ENCODE peak calls at places on chromosome 11, in six cellular contexts. S is transverse colon, P is A549, A is neural progenitor cell, V is osteocyte, N is heart left ventricle. I is an unnamed sample.

GRCh38 chr11:103085758-103086365 is 6.1 kb downstream of the DCUN1D5 start:
- DNase-seq in S (no peak), P (no peak), A (no peak), V (no peak), N (no peak), I (no peak)

GRCh38 chr11:9075441-9076000 is 15.9 kb downstream of the SCUBE2 start:
- DNase-seq in S (no peak), P (no peak), A (no peak), V (no peak), N (no peak), I (no peak)

GRCh38 chr11:113351061-113351460 is 36.5 kb upstream of the ANKK1 start:
- DNase-seq in S (no peak), P (no peak), A (no peak), V (no peak), N (no peak), I (no peak)

GRCh38 chr11:79087238-79087956 is 353.4 kb downstream of the TENM4 start:
- DNase-seq in S (no peak), P (peak; percentile 86), A (peak; percentile 71), V (no peak), N (no peak), I (no peak)

GRCh38 chr11:44556735-44557409 is 8.6 kb upstream of the CD82 start:
- DNase-seq in S (peak; percentile 65), P (peak; percentile 64), A (peak; percentile 74), V (no peak), N (peak; percentile 57), I (no peak)

GRCh38 chr11:120376547-120377182 is 40.5 kb downstream of the ARHGEF12 start:
- DNase-seq in S (no peak), P (no peak), A (no peak), V (no peak), N (no peak), I (no peak)

GRCh38 chr11:61777234-61778090 is 14.9 kb downstream of the TMEM258 start:
- DNase-seq in S (peak; percentile 53), P (no peak), A (no peak), V (no peak), N (peak; percentile 54), I (no peak)

GRCh38 chr11:61701298-61701993 is 21.3 kb downstream of the DAGLA start:
- DNase-seq in S (peak; percentile 48), P (peak; percentile 66), A (peak; percentile 72), V (no peak), N (no peak), I (no peak)

GRCh38 chr11:120257346-120257745 is 17.4 kb downstream of the POU2F3 start:
- DNase-seq in S (no peak), P (no peak), A (no peak), V (no peak), N (no peak), I (no peak)

GRCh38 chr11:3949132-3949531 is 93.7 kb downstream of the STIM1 start:
- DNase-seq in S (peak; percentile 33), P (no peak), A (no peak), V (no peak), N (no peak), I (no peak)

GRCh38 chr11:35242412-35242811 is 103.4 kb downstream of the CD44 start:
- DNase-seq in S (no peak), P (no peak), A (no peak), V (no peak), N (no peak), I (no peak)

GRCh38 chr11:70502677-70503076 is 104.3 kb downstream of the CTTN start:
- DNase-seq in S (no peak), P (no peak), A (no peak), V (no peak), N (no peak), I (no peak)

GRCh38 chr11:126914941-126915340 is 85.6 kb downstream of the KIRREL3 start:
- DNase-seq in S (no peak), P (no peak), A (no peak), V (no peak), N (no peak), I (no peak)

GRCh38 chr11:84130646-84131427 is 844.7 kb upstream of the CCDC90B start:
- DNase-seq in S (no peak), P (no peak), A (no peak), V (no peak), N (no peak), I (no peak)

GRCh38 chr11:59802639-59803176 is 7.9 kb downstream of the MRPL16 start:
- DNase-seq in S (no peak), P (peak; percentile 58), A (peak; percentile 45), V (no peak), N (peak; percentile 37), I (no peak)

GRCh38 chr11:12581923-12582322 is 92.3 kb upstream of the TEAD1 start:
- DNase-seq in S (no peak), P (peak; percentile 56), A (no peak), V (no peak), N (no peak), I (no peak)

GRCh38 chr11:14369598-14369997 is 10.6 kb upstream of the RRAS2 start:
- DNase-seq in S (no peak), P (no peak), A (no peak), V (no peak), N (no peak), I (no peak)

GRCh38 chr11:123063396-123064267 is 1.7 kb upstream of the HSPA8 start:
- DNase-seq in S (peak; percentile 52), P (peak; percentile 69), A (no peak), V (no peak), N (peak; percentile 32), I (no peak)

GRCh38 chr11:34358258-34358665 is 452 bp upstream of the ABTB2 start:
- DNase-seq in S (peak; percentile 67), P (peak; percentile 82), A (peak; percentile 83), V (no peak), N (peak; percentile 41), I (no peak)

GRCh38 chr11:69057236-69057635 is 8.5 kb downstream of the TPCN2 start:
- DNase-seq in S (no peak), P (no peak), A (no peak), V (no peak), N (no peak), I (no peak)

GRCh38 chr11:63867511-63867910 is 28.6 kb downstream of the MARK2 start:
- DNase-seq in S (no peak), P (no peak), A (no peak), V (no peak), N (no peak), I (no peak)
- TF ChIP-seq CTCF in S (no peak), P (no peak), A (no peak), V (no peak), N (no peak), I (no peak)

GRCh38 chr11:72423840-72424239 is 10.5 kb downstream of the CLPB start:
- DNase-seq in S (no peak), P (no peak), A (no peak), V (no peak), N (no peak), I (no peak)

GRCh38 chr11:72426758-72427157 is 7.6 kb downstream of the CLPB start:
- DNase-seq in S (no peak), P (no peak), A (no peak), V (no peak), N (no peak), I (no peak)

GRCh38 chr11:72422414-72422813 is 11.9 kb downstream of the CLPB start:
- DNase-seq in S (no peak), P (no peak), A (no peak), V (no peak), N (no peak), I (no peak)

GRCh38 chr11:72426054-72426757 is 8.1 kb downstream of the CLPB start:
- DNase-seq in S (no peak), P (no peak), A (no peak), V (no peak), N (no peak), I (no peak)

DNA sequence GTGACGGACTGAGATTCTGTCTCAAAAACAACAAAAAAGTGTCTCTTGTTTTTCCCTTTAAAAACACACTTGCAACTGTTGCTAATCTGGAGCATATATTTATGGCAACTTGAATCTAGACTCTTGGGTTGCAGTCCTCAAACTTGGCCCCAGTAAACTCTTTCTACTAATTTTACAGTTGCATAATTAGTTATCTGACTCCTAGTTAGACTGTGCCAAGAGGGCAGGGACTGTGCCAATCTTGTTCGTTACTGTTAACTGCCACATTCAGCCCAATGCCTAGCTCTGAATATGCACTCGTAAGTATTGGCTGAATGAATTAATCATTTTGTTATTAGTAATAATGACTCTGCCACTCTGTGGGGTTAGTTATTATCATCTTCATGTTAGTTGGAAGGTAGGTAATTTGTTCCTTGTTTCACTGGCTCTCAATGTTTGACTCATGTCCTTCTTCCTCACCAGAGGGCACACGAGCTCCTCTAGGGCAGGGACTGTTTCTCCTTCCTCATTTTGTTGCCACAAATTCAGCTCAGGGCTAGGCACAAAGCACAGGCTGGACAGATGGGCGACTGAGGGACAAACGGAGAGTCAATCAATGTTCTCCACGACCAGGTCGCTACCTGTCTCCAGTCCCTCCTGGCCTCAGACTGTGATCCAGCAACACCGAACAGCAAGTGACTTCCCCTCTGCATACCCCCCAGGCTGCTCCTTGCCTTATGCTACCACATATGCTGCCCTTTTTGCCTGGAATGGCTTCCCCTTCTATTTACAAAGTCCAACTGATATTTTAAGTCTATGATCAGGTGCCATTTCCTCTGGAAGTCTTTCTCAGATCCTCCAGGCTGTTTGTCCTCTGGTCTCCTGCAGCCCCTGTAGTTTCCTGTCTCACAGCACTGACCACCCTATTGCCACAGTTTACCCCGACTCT is 9.0 kb downstream of the CLPB start:
- DNase-seq in S (no peak), P (no peak), A (no peak), V (no peak), N (no peak), I (no peak)
- TF ChIP-seq CTCF in S (no peak), P (no peak), A (no peak), V (no peak), N (no peak), I (no peak)

GRCh38 chr11:118436639-118437045 is 350 bp downstream of the KMT2A start:
- DNase-seq in S (peak; percentile 32), P (no peak), A (no peak), V (no peak), N (peak; percentile 22), I (no peak)

GRCh38 chr11:118435233-118435892 is 929 bp upstream of the KMT2A start:
- DNase-seq in S (peak; percentile 67), P (peak; percentile 37), A (peak; percentile 96), V (peak; percentile 84), N (peak; percentile 40), I (peak; percentile 86)

GRCh38 chr11:118434123-118434552 is 2.2 kb upstream of the KMT2A start:
- DNase-seq in S (no peak), P (no peak), A (no peak), V (no peak), N (no peak), I (no peak)

GRCh38 chr11:118435893-118436624 is at the start of gene KMT2A:
- DNase-seq in S (peak; percentile 98), P (peak; percentile 96), A (peak; percentile 99), V (peak; percentile 99), N (peak; percentile 99), I (peak; percentile 100)

GRCh38 chr11:118434553-118435232 is 1.6 kb upstream of the KMT2A start:
- DNase-seq in S (peak; percentile 32), P (no peak), A (peak; percentile 77), V (no peak), N (peak; percentile 23), I (peak; percentile 75)
- TF ChIP-seq CTCF in S (no peak), P (no peak), A (no peak), V (no peak), N (no peak), I (no peak)

GRCh38 chr11:133619397-133619796 is 87.1 kb upstream of the OPCML start:
- DNase-seq in S (no peak), P (no peak), A (peak; percentile 15), V (no peak), N (no peak), I (no peak)

GRCh38 chr11:133618500-133618899 is 86.2 kb upstream of the OPCML start:
- DNase-seq in S (no peak), P (no peak), A (no peak), V (no peak), N (no peak), I (no peak)

GRCh38 chr11:133619973-133620372 is 87.7 kb upstream of the OPCML start:
- DNase-seq in S (no peak), P (no peak), A (peak; percentile 24), V (no peak), N (no peak), I (no peak)
- TF ChIP-seq CTCF in S (no peak), P (no peak), A (peak; percentile 40), V (no peak), N (peak; percentile 33), I (peak; percentile 65)